ENCODE peak calls at places on chromosomes 11 and 22, in seven cellular contexts. V, L, E, F, B, S and M are unnamed samples.

GRCh38 chr22:17115311-17115710 is 5.8 kb downstream of the TMEM121B start:
- DNase-seq in E (no peak), S (no peak), V (no peak), B (no peak), L (no peak), F (no peak), M (no peak)

GRCh38 chr22:29879738-29880137 is 3.2 kb upstream of the MTMR3 start:
- DNase-seq in F (no peak), V (peak), S (peak), L (no peak), B (no peak), E (peak), M (no peak)

GRCh38 chr11:126518130-126518995 is 162.9 kb downstream of the ST3GAL4 start:
- DNase-seq in F (no peak), L (no peak), B (no peak), V (no peak), S (peak), E (no peak), M (no peak)

GRCh38 chr11:119373917-119374631 is 7.4 kb downstream of the USP2 start:
- DNase-seq in F (peak), B (no peak), S (peak), V (peak), L (no peak), E (no peak), M (peak)

GRCh38 chr11:116731821-116732739 is 40.7 kb downstream of the BUD13 start:
- DNase-seq in S (no peak), L (no peak), V (no peak), E (no peak), B (no peak), F (no peak), M (no peak)

GRCh38 chr11:3859373-3859881 is 4.0 kb downstream of the STIM1 start:
- DNase-seq in F (no peak), L (no peak), V (peak), S (no peak), B (no peak), E (no peak), M (no peak)

GRCh38 chr11:35223429-35223828 is 84.5 kb downstream of the CD44 start:
- DNase-seq in E (no peak), V (no peak), F (no peak), L (no peak), S (peak), B (no peak), M (no peak)

GRCh38 chr11:117492578-117493251 is 165.1 kb downstream of the CEP164 start:
- DNase-seq in S (peak), B (no peak), V (no peak), L (peak), F (no peak), E (no peak), M (no peak)

GRCh38 chr11:45599161-45599943 is 66.1 kb downstream of the CHST1 start:
- DNase-seq in B (no peak), S (no peak), E (no peak), F (no peak), L (no peak), V (no peak), M (no peak)

GRCh38 chr11:73570415-73571114 is 27.3 kb downstream of the FAM168A start:
- DNase-seq in L (no peak), E (peak), B (no peak), F (no peak), V (no peak), S (no peak), M (no peak)

GRCh38 chr11:76197941-76198640 is 8.2 kb downstream of the WNT11 start:
- DNase-seq in B (no peak), V (no peak), F (no peak), L (no peak), E (no peak), S (no peak), M (no peak)

GRCh38 chr11:107689317-107690202 is 22.3 kb downstream of the SLN start:
- DNase-seq in F (peak), V (peak), E (peak), B (no peak), S (peak), L (no peak), M (peak)

GRCh38 chr11:20443596-20443995 is 56.1 kb downstream of the PRMT3 start:
- DNase-seq in L (no peak), F (peak), E (peak), S (peak), B (no peak), V (no peak), M (no peak)

GRCh38 chr11:83951521-83951920 is 665.4 kb upstream of the CCDC90B start:
- DNase-seq in F (no peak), B (no peak), V (no peak), L (no peak), E (no peak), S (no peak), M (no peak)

GRCh38 chr11:62489204-62489603 is 57.4 kb downstream of the AHNAK start:
- DNase-seq in F (no peak), S (no peak), B (no peak), L (no peak), E (no peak), V (no peak), M (no peak)

GRCh38 chr22:27723708-27724107 is 77.8 kb downstream of the MN1 start:
- DNase-seq in B (no peak), L (no peak), E (no peak), V (peak), S (no peak), F (no peak), M (no peak)

GRCh38 chr11:9014826-9015225 is 11.0 kb upstream of the NRIP3 start:
- DNase-seq in S (no peak), E (no peak), B (no peak), L (no peak), F (no peak), V (no peak), M (no peak)

GRCh38 chr11:100646545-100646944 is 40.5 kb upstream of the ARHGAP42 start:
- DNase-seq in S (no peak), V (no peak), E (no peak), L (no peak), F (no peak), B (no peak), M (no peak)

GRCh38 chr22:23029521-23030228 is 40.6 kb upstream of the GNAZ start:
- DNase-seq in E (no peak), V (no peak), B (no peak), F (no peak), L (no peak), S (no peak), M (no peak)

GRCh38 chr11:118277312-118277711 is 13.2 kb upstream of the MPZL2 start:
- DNase-seq in B (no peak), F (peak), V (no peak), L (no peak), E (peak), S (no peak), M (no peak)

GRCh38 chr11:110128161-110128560 is 35.0 kb downstream of the ZC3H12C start:
- DNase-seq in S (peak), E (no peak), B (no peak), F (no peak), V (no peak), L (peak), M (no peak)

GRCh38 chr11:85589373-85589772 is 37.8 kb downstream of the DLG2 start:
- DNase-seq in S (no peak), F (no peak), E (no peak), L (no peak), V (no peak), B (no peak), M (no peak)

GRCh38 chr11:129995163-129995562 is 7.5 kb downstream of the PRDM10 start:
- DNase-seq in F (no peak), L (no peak), S (no peak), V (no peak), B (no peak), E (no peak), M (no peak)
- TF ChIP-seq JUND in F (no peak), L (no peak), S (no peak), V (no peak), B (no peak), E (no peak), M (no peak)

DNA sequence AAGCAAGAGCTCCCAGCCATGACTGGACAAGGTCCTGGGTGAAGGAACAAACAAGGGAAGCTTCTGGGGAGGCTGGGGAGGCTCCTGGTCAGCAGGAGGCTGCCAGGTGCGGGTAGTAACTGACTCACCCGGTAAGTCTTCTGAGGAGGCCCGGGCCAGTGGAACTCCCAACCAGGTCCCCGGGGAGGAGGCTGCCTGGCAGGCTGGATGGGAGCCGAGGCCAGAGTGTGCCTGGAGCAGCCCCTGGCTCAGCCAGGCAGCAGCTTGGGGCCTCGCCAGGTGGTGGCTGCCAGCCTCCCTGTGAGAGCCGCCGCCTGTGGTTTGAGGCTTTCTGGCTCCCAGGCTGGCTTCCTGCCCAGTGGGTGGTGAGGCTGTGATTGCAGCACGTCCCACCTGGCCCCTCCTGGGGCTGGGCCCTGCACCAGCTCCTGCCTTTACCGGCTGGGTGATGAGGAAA is 46.2 kb downstream of the IGF2 start:
- DNase-seq in S (peak), E (no peak), V (no peak), B (no peak), F (no peak), L (no peak), M (peak)
- TF ChIP-seq JUND in S (no peak), E (no peak), V (no peak), B (no peak), F (no peak), L (no peak), M (no peak)

GRCh38 chr22:32733196-32733595 is 68.3 kb upstream of the TIMP3 start:
- DNase-seq in B (no peak), L (no peak), S (no peak), V (no peak), E (no peak), F (no peak), M (no peak)
- TF ChIP-seq JUND in B (no peak), L (no peak), S (no peak), V (no peak), E (no peak), F (no peak), M (no peak)

GRCh38 chr11:128342511-128343133 is 244.7 kb downstream of the ETS1 start:
- DNase-seq in L (no peak), B (peak), E (no peak), S (no peak), F (peak), V (no peak), M (no peak)

GRCh38 chr11:128339721-128340271 is 247.6 kb downstream of the ETS1 start:
- DNase-seq in E (no peak), L (no peak), B (no peak), S (no peak), F (no peak), V (no peak), M (no peak)

GRCh38 chr11:128343134-128343514 is 244.2 kb downstream of the ETS1 start:
- DNase-seq in V (no peak), B (no peak), L (no peak), F (no peak), E (no peak), S (no peak), M (no peak)

GRCh38 chr11:128341767-128342318 is 245.5 kb downstream of the ETS1 start:
- DNase-seq in F (no peak), B (no peak), L (no peak), S (no peak), V (no peak), E (no peak), M (no peak)

GRCh38 chr11:128341280-128341679 is 246.1 kb downstream of the ETS1 start:
- DNase-seq in F (no peak), S (no peak), L (no peak), B (no peak), E (no peak), V (no peak), M (no peak)
- TF ChIP-seq JUND in F (no peak), S (no peak), L (no peak), B (no peak), E (no peak), V (no peak), M (no peak)